ENCODE peak calls at places on chromosome 18, in eight cellular contexts. B, G, V, C, R, L, A and Y are unnamed samples.
A peak's percentile ranks its signal among the peaks of the same experiment; 100 is the strongest.

GRCh38 chr18:44733069-44733753 is 52.5 kb downstream of the SETBP1 start:
- DNase-seq in R (peak; percentile 11), V (no peak), A (no peak), C (no peak), B (no peak), L (no peak), G (no peak), Y (no peak)

GRCh38 chr18:63119647-63120046 is 199.9 kb downstream of the BCL2 start:
- DNase-seq in V (peak; percentile 66), R (peak; percentile 37), G (peak; percentile 59), B (peak; percentile 31), L (peak; percentile 20), A (no peak), C (no peak), Y (no peak)

GRCh38 chr18:7370375-7370774 is 139.5 kb downstream of the LRRC30 start:
- DNase-seq in B (no peak), G (peak; percentile 40), C (no peak), R (no peak), L (peak; percentile 17), V (no peak), A (no peak), Y (no peak)

GRCh38 chr18:62964432-62964831 is 249.1 kb downstream of the PHLPP1 start:
- DNase-seq in R (no peak), V (no peak), B (no peak), G (no peak), A (no peak), L (no peak), C (no peak), Y (no peak)

GRCh38 chr18:46281185-46282176 is 177.3 kb downstream of the HAUS1 start:
- DNase-seq in R (peak; percentile 61), G (peak; percentile 74), L (peak; percentile 64), A (peak; percentile 63), V (peak; percentile 91), C (peak; percentile 86), B (peak; percentile 43), Y (no peak)

GRCh38 chr18:21672868-21673267 is 31.7 kb downstream of the ABHD3 start:
- DNase-seq in V (no peak), L (peak; percentile 5), C (no peak), R (peak; percentile 7), G (peak; percentile 36), A (peak; percentile 62), B (peak; percentile 93), Y (no peak)

GRCh38 chr18:27750014-27750413 is 426.9 kb downstream of the CDH2 start:
- DNase-seq in A (peak; percentile 45), V (peak; percentile 92), C (no peak), L (no peak), G (peak; percentile 34), B (peak; percentile 19), R (peak; percentile 29), Y (no peak)

GRCh38 chr18:72895548-72895947 is 27.8 kb upstream of the NETO1 start:
- DNase-seq in G (no peak), R (no peak), A (no peak), B (no peak), V (no peak), L (no peak), C (no peak), Y (no peak)

GRCh38 chr18:26096852-26097251 is 6.4 kb upstream of the SS18 start:
- DNase-seq in B (no peak), R (no peak), L (no peak), G (no peak), C (no peak), V (no peak), A (no peak), Y (no peak)

GRCh38 chr18:23369231-23369630 is 83.9 kb upstream of the RIOK3 start:
- DNase-seq in L (no peak), G (no peak), B (no peak), C (no peak), R (peak; percentile 77), V (no peak), A (no peak), Y (no peak)

GRCh38 chr18:47109049-47109448 is 41.3 kb downstream of the HDHD2 start:
- DNase-seq in G (peak; percentile 9), A (no peak), V (peak; percentile 19), C (no peak), R (no peak), L (no peak), B (no peak), Y (no peak)

GRCh38 chr18:42159146-42159545 is 204.1 kb downstream of the PIK3C3 start:
- DNase-seq in R (no peak), V (no peak), C (no peak), A (no peak), G (no peak), B (no peak), L (no peak), Y (no peak)

GRCh38 chr18:9673296-9674251 is 34.5 kb upstream of the RAB31 start:
- DNase-seq in C (no peak), G (peak; percentile 38), L (no peak), A (peak; percentile 74), V (peak; percentile 70), R (peak; percentile 58), B (peak; percentile 90), Y (no peak)

GRCh38 chr18:66048404-66048803 is 297.6 kb downstream of the CDH7 start:
- DNase-seq in G (no peak), R (no peak), C (no peak), L (no peak), V (no peak), A (no peak), B (no peak), Y (no peak)

GRCh38 chr18:72652990-72653593 is 109.0 kb upstream of the CBLN2 start:
- DNase-seq in L (no peak), B (no peak), V (peak; percentile 80), A (no peak), G (peak; percentile 61), C (no peak), R (peak; percentile 26), Y (no peak)

GRCh38 chr18:56650056-56650455 is 1.1 kb upstream of the WDR7 start:
- DNase-seq in C (no peak), R (no peak), A (no peak), G (no peak), B (no peak), L (no peak), V (no peak), Y (no peak)

GRCh38 chr18:12287131-12287681 is 20.8 kb upstream of the TUBB6 start:
- DNase-seq in R (no peak), V (peak; percentile 77), C (peak; percentile 64), G (peak; percentile 47), B (no peak), A (no peak), L (no peak), Y (no peak)

GRCh38 chr18:45839415-45840395 is 14.2 kb downstream of the SIGLEC15 start:
- DNase-seq in R (peak; percentile 70), G (peak; percentile 59), B (peak; percentile 10), L (peak; percentile 61), V (peak; percentile 76), C (peak; percentile 69), A (peak; percentile 67), Y (no peak)

GRCh38 chr18:56407631-56408030 is 230.8 kb downstream of the TXNL1 start:
- DNase-seq in L (no peak), V (no peak), A (no peak), G (no peak), R (no peak), B (no peak), C (no peak), Y (no peak)

GRCh38 chr18:45945669-45946068 is 21.5 kb downstream of the EPG5 start:
- DNase-seq in L (no peak), C (no peak), G (no peak), A (no peak), B (no peak), R (no peak), V (no peak), Y (no peak)

GRCh38 chr18:21599585-21600525 is 649 bp downstream of the ESCO1 start:
- DNase-seq in C (peak; percentile 95), V (peak; percentile 79), B (no peak), A (peak; percentile 78), G (peak; percentile 82), L (peak; percentile 41), R (peak; percentile 30), Y (peak; percentile 84)

GRCh38 chr18:49752095-49752457 is 61.3 kb downstream of the ACAA2 start:
- DNase-seq in C (no peak), B (no peak), V (no peak), L (no peak), R (no peak), G (no peak), A (no peak), Y (no peak)

GRCh38 chr18:79465392-79465991 is 69.8 kb downstream of the NFATC1 start:
- DNase-seq in C (peak; percentile 92), A (peak; percentile 34), L (no peak), V (peak; percentile 36), G (no peak), R (peak; percentile 28), B (no peak), Y (no peak)

GRCh38 chr18:51123481-51123880 is 74.0 kb downstream of the MEX3C start:
- DNase-seq in G (no peak), A (no peak), R (no peak), C (no peak), V (no peak), L (no peak), B (no peak), Y (no peak)
- TF ChIP-seq CTCF in G (no peak), A (no peak), R (no peak), C (no peak), V (no peak), L (no peak), B (no peak), Y (no peak)

GRCh38 chr18:59139615-59140286 is at the start of gene SEC11C:
- DNase-seq in G (peak; percentile 95), A (peak; percentile 98), B (peak; percentile 95), L (peak; percentile 98), C (peak; percentile 99), R (peak; percentile 99), V (peak; percentile 98), Y (peak; percentile 97)
- TF ChIP-seq POLR2AphosphoS5 in G (no peak), A (peak; percentile 12), B (peak; percentile 75), L (peak; percentile 91), C (peak; percentile 89), R (peak; percentile 43), V (peak; percentile 55), Y (peak; percentile 50)

GRCh38 chr18:10898417-10898974 is 250.9 kb downstream of the PIEZO2 start:
- DNase-seq in V (no peak), A (no peak), R (no peak), C (no peak), G (no peak), B (no peak), L (no peak), Y (no peak)
- TF ChIP-seq CTCF in V (no peak), A (no peak), R (no peak), C (no peak), G (no peak), B (no peak), L (no peak), Y (no peak)

DNA sequence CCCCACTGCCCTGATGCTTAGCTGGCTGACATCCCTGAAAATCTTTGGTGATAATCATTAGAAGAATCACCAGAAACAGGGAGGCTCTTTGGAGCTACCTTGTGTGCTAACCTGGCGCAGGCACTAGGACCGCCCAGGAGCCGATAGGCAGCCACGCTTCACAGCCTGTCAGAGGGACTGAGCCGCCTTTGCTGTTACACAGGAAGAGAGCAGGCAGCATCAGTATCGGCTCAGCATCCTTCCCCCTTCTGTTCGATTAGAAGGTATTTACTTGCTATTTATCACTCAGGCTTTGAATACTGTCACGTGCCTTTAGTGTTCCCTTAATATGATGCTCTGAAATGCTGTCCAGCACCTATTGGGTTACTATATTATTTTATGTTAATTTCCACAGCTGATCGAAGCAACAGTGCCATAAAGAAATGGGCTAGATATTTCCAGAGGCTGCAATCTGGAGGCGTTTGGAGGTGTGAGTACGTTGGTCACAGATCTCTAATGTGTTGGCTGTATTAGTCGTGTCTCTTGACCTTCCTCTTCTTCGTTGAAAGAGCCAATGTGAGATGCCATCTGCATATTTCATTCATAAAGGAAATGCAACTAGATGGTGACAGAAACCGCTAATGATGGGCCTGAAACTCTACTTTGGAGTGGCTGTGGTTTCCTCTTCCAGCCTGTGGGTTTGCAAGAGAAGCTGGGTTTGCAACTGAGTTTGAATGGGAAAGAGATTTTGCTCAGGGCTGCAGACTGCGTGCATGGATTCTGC is 110.4 kb upstream of the RAB27B start:
- DNase-seq in R (no peak), L (no peak), A (peak; percentile 65), C (peak; percentile 81), G (peak; percentile 56), V (peak; percentile 83), B (no peak), Y (no peak)
- TF ChIP-seq POLR2AphosphoS5 in R (no peak), L (no peak), A (no peak), C (no peak), G (no peak), V (no peak), B (no peak), Y (no peak)